ENCODE peak calls at places on chromosomes 13 and 19, in six cellular contexts. Q is pancreas, Y is heart right ventricle, E is PC-9, T is mucosa of descending colon, W is Peyer's patch. P is an unnamed sample. For H3K36me3 and H3K9me3, the result is how much of the 10 kb centered on the place peaks cover.

GRCh38 chr19:44401108-44401786 is at the start of gene ZNF285:
- DNase-seq in Q (peak), Y (peak), E (peak), T (peak), W (peak), P (peak)

GRCh38 chr19:33868821-33869412 is 72.2 kb downstream of the KCTD15 start:
- DNase-seq in Q (no peak), Y (peak), E (no peak), T (peak), W (no peak), P (no peak)

GRCh38 chr13:68173111-68173510 is 943.0 kb upstream of the PCDH9 start:
- DNase-seq in Q (no peak), Y (no peak), E (no peak), T (no peak), W (no peak), P (no peak)

GRCh38 chr13:41782086-41782485 is 178.8 kb downstream of the VWA8 start:
- DNase-seq in Q (no peak), Y (no peak), E (no peak), T (no peak), W (no peak), P (no peak)

GRCh38 chr13:94346261-94347019 is 133.0 kb downstream of the DCT start:
- DNase-seq in Q (no peak), Y (no peak), E (no peak), T (no peak), W (no peak), P (no peak)

GRCh38 chr13:99605417-99606321 is 104.4 kb downstream of the TM9SF2 start:
- DNase-seq in Q (peak), Y (peak), E (peak), T (peak), W (peak), P (no peak)

GRCh38 chr19:46812898-46813569 is 24.6 kb upstream of the SLC1A5 start:
- DNase-seq in Q (no peak), Y (no peak), E (no peak), T (no peak), W (no peak), P (no peak)

GRCh38 chr13:31731923-31732322 is 7.4 kb upstream of the RXFP2 start:
- DNase-seq in Q (no peak), Y (no peak), E (no peak), T (no peak), W (no peak), P (no peak)

GRCh38 chr13:30408319-30409101 is 13.8 kb upstream of the UBE2L5 start:
- DNase-seq in Q (peak), Y (peak), E (peak), T (peak), W (peak), P (peak)

GRCh38 chr19:4120531-4120930 is 3.4 kb downstream of the MAP2K2 start:
- DNase-seq in Q (no peak), Y (no peak), E (no peak), T (no peak), W (no peak), P (no peak)

GRCh38 chr13:32790731-32791130 is 204.5 kb downstream of the PDS5B start:
- DNase-seq in Q (no peak), Y (no peak), E (no peak), T (no peak), W (no peak), P (no peak)

GRCh38 chr19:6765738-6766356 is 1.4 kb downstream of the SH2D3A start:
- DNase-seq in Q (peak), Y (no peak), E (peak), T (peak), W (peak), P (no peak)

GRCh38 chr19:11142528-11143171 is 12.9 kb downstream of the SPC24 start:
- DNase-seq in Q (peak), Y (peak), E (peak), T (peak), W (peak), P (peak)

GRCh38 chr19:17117250-17117789 is 41.7 kb downstream of the MYO9B start:
- DNase-seq in Q (no peak), Y (no peak), E (no peak), T (no peak), W (no peak), P (no peak)

GRCh38 chr13:114241918-114242317 is 7.2 kb downstream of the CDC16 start:
- DNase-seq in Q (no peak), Y (no peak), E (no peak), T (no peak), W (no peak), P (no peak)

GRCh38 chr19:33677745-33678426 is 56.1 kb downstream of the CHST8 start:
- DNase-seq in Q (no peak), Y (no peak), E (no peak), T (no peak), W (no peak), P (no peak)

GRCh38 chr13:101941095-101941777 is 460.6 kb downstream of the FGF14 start:
- DNase-seq in Q (no peak), Y (no peak), E (no peak), T (no peak), W (no peak), P (no peak)

GRCh38 chr19:45376045-45376724 is 5.8 kb upstream of the ERCC2 start:
- DNase-seq in Q (peak), Y (no peak), E (peak), T (no peak), W (no peak), P (no peak)

DNA sequence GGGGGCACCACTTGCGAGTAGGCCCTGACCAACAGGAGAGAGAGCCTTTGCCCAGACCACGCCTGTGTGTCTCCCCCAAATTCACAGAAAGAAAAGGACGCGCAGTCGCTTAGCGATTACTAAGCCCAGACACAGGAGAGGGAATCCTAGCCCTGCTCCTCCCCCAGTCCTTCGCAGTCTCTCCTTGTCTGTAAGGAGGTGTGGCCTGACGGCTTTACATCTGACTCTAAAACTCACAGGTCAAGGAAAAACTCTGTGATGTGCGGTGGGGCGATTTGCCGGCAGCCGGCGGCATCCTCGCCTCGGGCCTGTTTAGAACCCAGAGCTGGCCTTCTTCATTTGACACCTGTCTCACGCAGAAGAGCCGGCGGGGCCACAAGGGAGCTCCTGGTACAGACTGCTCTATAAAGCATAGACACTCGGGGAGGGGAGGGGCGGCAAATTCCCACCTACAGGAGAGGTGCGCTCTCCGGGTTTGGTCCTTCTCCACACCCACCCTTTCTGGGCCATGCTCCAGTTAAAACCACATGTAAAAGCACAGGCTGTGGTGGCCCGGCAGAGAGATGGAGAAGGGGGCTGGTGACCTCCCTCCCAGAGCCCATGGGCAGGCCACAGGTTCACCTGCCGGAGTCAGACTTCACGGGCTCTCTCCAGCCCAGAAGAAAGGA is 17.8 kb downstream of the GPR12 start:
- DNase-seq in Q (no peak), Y (no peak), E (no peak), T (no peak), W (no peak), P (no peak)
- H3K4me3 ChIP-seq in Q (no peak), Y (no peak), E (no peak), T (no peak), W (no peak), P (no peak)

GRCh38 chr19:2221918-2222317 is 14.2 kb downstream of the PLEKHJ1 start:
- DNase-seq in Q (no peak), Y (no peak), E (no peak), T (no peak), W (no peak), P (no peak)
- H3K36me3 ChIP-seq in Q (under half), Y (half or more), E (under half), T (under half), W (half or more), P (under half)

DNA sequence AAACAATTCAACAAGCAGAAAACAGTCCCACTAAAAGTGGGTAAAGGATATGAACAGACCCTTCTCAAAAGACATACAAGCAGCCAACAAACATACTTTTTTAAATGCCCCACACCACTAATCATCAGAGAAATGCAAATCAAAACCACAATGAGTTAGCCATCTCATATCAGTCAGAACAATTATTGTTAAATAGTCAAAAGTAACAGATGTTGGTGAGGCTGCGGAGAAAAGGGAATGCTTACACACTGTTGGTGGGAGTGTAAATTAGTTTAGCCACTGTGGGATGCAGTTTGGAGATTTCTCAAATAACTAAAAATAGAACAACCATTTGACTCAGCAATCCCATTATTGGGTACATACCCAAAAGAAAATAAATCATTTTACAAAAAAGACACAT is 8.7 kb downstream of the ZNF529 start:
- DNase-seq in Q (no peak), Y (no peak), E (no peak), T (no peak), W (no peak), P (no peak)
- H3K9me3 ChIP-seq in Q (under half), Y (half or more), E (half or more), T (half or more), W (under half), P (half or more)

DNA sequence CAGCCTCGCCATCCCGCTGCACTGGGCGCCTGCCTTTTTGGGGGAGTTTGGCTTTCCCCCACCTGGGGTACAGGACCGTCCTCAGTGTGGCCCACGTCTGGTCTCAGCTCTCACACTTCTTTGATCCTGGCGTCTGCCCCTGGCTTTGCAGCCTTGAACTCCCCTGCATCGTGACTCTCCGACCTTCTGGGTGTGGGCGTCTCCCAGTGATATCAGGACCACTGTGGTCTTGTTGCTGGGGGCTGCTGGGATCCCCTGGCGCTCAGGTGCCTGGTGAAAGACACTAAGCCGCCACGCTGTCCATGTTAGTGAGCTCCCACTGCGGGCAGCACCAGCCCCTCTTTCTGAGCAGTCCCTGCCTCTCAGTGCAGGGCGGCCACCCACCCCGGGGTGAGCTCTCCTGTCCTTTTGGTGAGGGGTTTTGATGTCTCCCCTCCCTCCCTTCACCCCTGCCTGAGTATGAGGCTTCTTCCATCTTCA is 1.3 kb downstream of the CNOT3 start:
- DNase-seq in Q (no peak), Y (no peak), E (no peak), T (no peak), W (no peak), P (no peak)
- H3K4me3 ChIP-seq in Q (peak), Y (peak), E (peak), T (peak), W (peak), P (peak)

GRCh38 chr13:97279079-97279411 is 56.9 kb downstream of the MBNL2 start:
- DNase-seq in Q (no peak), Y (no peak), E (no peak), T (no peak), W (no peak), P (no peak)
- H3K36me3 ChIP-seq in Q (under half), Y (under half), E (half or more), T (under half), W (under half), P (under half)

GRCh38 chr19:36748431-36749275 is 24.0 kb downstream of the ZNF850 start:
- DNase-seq in Q (no peak), Y (no peak), E (no peak), T (no peak), W (no peak), P (no peak)
- H3K9me3 ChIP-seq in Q (under half), Y (half or more), E (half or more), T (half or more), W (half or more), P (half or more)

DNA sequence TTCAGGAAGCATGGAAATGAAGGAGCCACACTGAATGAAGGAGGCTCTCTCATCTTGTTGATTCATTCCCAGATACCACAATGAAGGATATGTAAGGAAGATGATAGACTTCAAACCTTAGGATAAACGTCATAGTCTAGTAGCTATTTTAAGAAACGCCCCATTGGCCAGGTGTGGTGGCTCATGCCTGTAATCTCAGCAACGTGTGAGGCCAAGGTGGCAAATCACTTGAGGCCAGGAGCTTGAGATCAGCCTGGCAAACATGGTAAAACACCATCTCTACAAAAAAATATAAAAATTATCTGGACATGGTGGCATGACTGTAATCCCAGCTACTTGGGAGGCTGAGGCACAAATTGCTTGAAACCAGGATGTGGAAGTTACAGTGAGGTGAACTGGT is 17.1 kb upstream of the ZNF841 start:
- DNase-seq in Q (no peak), Y (no peak), E (no peak), T (no peak), W (no peak), P (no peak)
- H3K4me3 ChIP-seq in Q (no peak), Y (no peak), E (peak), T (no peak), W (no peak), P (no peak)

GRCh38 chr19:814108-815078 is 7.4 kb downstream of the PLPPR3 start:
- DNase-seq in Q (no peak), Y (no peak), E (no peak), T (no peak), W (no peak), P (no peak)
- H3K36me3 ChIP-seq in Q (under half), Y (under half), E (under half), T (under half), W (under half), P (under half)

P was measured in thoracic aorta.